ENCODE peak calls at places on chromosomes 13 and 19, in ten cellular contexts. F, A, W, P, G, Y, R, C, J and V are unnamed samples.

GRCh38 chr13:100347941-100348340 is 240.6 kb downstream of the GGACT start:
- DNase-seq in F (no peak), A (no peak), W (no peak), P (no peak), G (no peak), Y (no peak), R (no peak), C (no peak), J (no peak), V (no peak)

GRCh38 chr13:38566023-38566422 is 120.9 kb upstream of the FREM2 start:
- DNase-seq in F (no peak), A (no peak), W (no peak), P (no peak), G (no peak), Y (no peak), R (no peak), C (no peak), J (no peak), V (no peak)

GRCh38 chr19:56720281-56720680 is 48.7 kb upstream of the ZNF835 start:
- DNase-seq in F (no peak), A (peak; percentile 64), W (no peak), P (no peak), G (no peak), Y (no peak), R (no peak), C (no peak), J (no peak), V (no peak)

GRCh38 chr13:73945871-73946270 is 188.3 kb downstream of the KLF12 start:
- DNase-seq in F (peak; percentile 23), A (no peak), W (no peak), P (peak; percentile 4), G (peak; percentile 62), Y (no peak), R (no peak), C (no peak), J (no peak), V (no peak)

GRCh38 chr13:39602614-39603366 is at the start of gene LHFPL6:
- DNase-seq in F (peak; percentile 88), A (peak; percentile 58), W (peak; percentile 77), P (peak; percentile 86), G (peak; percentile 57), Y (no peak), R (peak; percentile 35), C (peak; percentile 87), J (peak; percentile 27), V (peak; percentile 64)

GRCh38 chr13:51556740-51557139 is 27.5 kb upstream of the WDFY2 start:
- DNase-seq in F (no peak), A (no peak), W (no peak), P (peak; percentile 49), G (no peak), Y (no peak), R (no peak), C (no peak), J (no peak), V (no peak)

GRCh38 chr19:57512845-57513244 is 13.1 kb downstream of the ZNF773 start:
- DNase-seq in F (peak; percentile 16), A (no peak), W (no peak), P (no peak), G (no peak), Y (no peak), R (no peak), C (no peak), J (no peak), V (no peak)

GRCh38 chr13:108855737-108856387 is 226.5 kb downstream of the MYO16 start:
- DNase-seq in F (peak; percentile 52), A (no peak), W (no peak), P (no peak), G (no peak), Y (no peak), R (no peak), C (no peak), J (peak; percentile 76), V (no peak)

GRCh38 chr13:113905942-113906341 is 42.1 kb upstream of the GAS6 start:
- DNase-seq in F (no peak), A (no peak), W (no peak), P (no peak), G (no peak), Y (no peak), R (no peak), C (no peak), J (no peak), V (no peak)

GRCh38 chr19:47231215-47232054 is 436 bp upstream of the BBC3 start:
- DNase-seq in F (peak; percentile 85), A (no peak), W (peak; percentile 83), P (peak; percentile 88), G (peak; percentile 88), Y (peak; percentile 46), R (peak; percentile 82), C (peak; percentile 95), J (peak; percentile 86), V (peak; percentile 52)

GRCh38 chr19:13006431-13007281 is 11.4 kb downstream of the NFIX start:
- DNase-seq in F (no peak), A (no peak), W (no peak), P (no peak), G (peak; percentile 90), Y (no peak), R (no peak), C (no peak), J (no peak), V (no peak)

GRCh38 chr19:47901370-47901769 is 15.3 kb upstream of the SULT2A1 start:
- DNase-seq in F (no peak), A (no peak), W (no peak), P (no peak), G (no peak), Y (no peak), R (no peak), C (no peak), J (no peak), V (no peak)

DNA sequence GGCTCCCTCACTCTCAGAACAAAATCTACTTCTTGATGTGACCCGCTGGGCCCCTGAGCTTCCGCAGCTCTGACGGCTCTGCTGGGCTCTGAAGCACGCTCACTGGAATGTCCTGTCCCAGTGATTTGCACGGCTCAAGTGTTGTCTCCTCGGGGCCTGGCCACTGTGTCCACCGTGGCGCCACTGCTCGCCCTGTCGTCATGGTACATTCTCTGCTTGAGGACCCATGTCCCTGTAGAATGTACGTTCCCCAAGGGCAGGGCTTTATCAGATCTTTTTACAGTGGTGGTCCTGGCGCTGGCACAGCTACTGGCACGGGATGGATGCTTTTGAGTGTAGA is 12.1 kb downstream of the KLHL26 start:
- DNase-seq in F (no peak), A (no peak), W (peak; percentile 48), P (no peak), G (peak; percentile 74), Y (no peak), R (no peak), C (no peak), J (no peak), V (no peak)
- H3K4me3 ChIP-seq in F (no peak overlapping the region), A (no peak overlapping the region), W (no peak overlapping the region), P (no peak overlapping the region), G (peak overlapping the region; percentile 47), Y (no peak overlapping the region), R (no peak overlapping the region), C (no peak overlapping the region), J (no peak overlapping the region), V (peak overlapping the region; percentile 62)

GRCh38 chr13:92989301-92989700 is 237.3 kb upstream of the GPC6 start:
- DNase-seq in F (no peak), A (no peak), W (no peak), P (no peak), G (no peak), Y (no peak), R (no peak), C (no peak), J (no peak), V (no peak)

GRCh38 chr13:92984151-92984550 is 242.5 kb upstream of the GPC6 start:
- DNase-seq in F (no peak), A (no peak), W (no peak), P (no peak), G (no peak), Y (no peak), R (no peak), C (no peak), J (no peak), V (no peak)
- H3K27me3 ChIP-seq in F (no peaks in the 10 kb centered on the region), A (no peaks in the 10 kb centered on the region), W (no peaks in the 10 kb centered on the region), P (no peaks in the 10 kb centered on the region), G (no peaks in the 10 kb centered on the region), Y (no peaks in the 10 kb centered on the region), R (no peaks in the 10 kb centered on the region), C (no peaks in the 10 kb centered on the region), J (no peaks in the 10 kb centered on the region), V (no peaks in the 10 kb centered on the region)

DNA sequence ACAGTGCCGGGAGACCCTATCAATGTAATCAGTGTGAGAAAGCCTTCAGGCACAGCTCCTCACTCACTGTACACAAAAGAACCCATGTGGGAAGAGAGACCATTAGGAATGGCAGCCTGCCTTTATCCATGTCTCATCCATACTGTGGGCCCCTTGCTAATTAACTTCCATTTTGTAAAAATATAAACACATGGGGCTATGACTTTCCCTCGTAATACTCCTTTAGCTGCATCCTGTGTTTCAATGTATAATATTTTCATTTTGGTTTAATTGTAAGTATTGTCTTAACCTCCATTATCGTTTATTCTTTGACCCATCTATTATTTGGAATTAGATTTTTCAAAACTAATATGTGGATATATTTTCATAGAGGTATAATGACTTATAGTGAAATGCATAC is 29.3 kb downstream of the ZNF333 start:
- DNase-seq in F (no peak), A (no peak), W (no peak), P (no peak), G (no peak), Y (no peak), R (no peak), C (no peak), J (no peak), V (no peak)
- H3K36me3 ChIP-seq in F (peaks cover 46% of the 10 kb centered on the region), A (peaks cover 40% of the 10 kb centered on the region), W (peaks cover 40% of the 10 kb centered on the region), P (peaks cover 38% of the 10 kb centered on the region), G (peaks cover 32% of the 10 kb centered on the region), Y (peaks cover 24% of the 10 kb centered on the region), R (peaks cover 84% of the 10 kb centered on the region), C (peaks cover 21% of the 10 kb centered on the region), J (peaks cover 3% of the 10 kb centered on the region), V (peaks cover 86% of the 10 kb centered on the region)

GRCh38 chr13:28533441-28534166 is 38.7 kb upstream of the FLT1 start:
- DNase-seq in F (no peak), A (no peak), W (no peak), P (no peak), G (no peak), Y (no peak), R (no peak), C (no peak), J (no peak), V (no peak)

GRCh38 chr13:28532226-28533048 is 37.5 kb upstream of the FLT1 start:
- DNase-seq in F (peak; percentile 72), A (no peak), W (no peak), P (peak; percentile 57), G (no peak), Y (no peak), R (no peak), C (peak; percentile 35), J (no peak), V (no peak)

GRCh38 chr13:28534210-28534609 is 39.3 kb upstream of the FLT1 start:
- DNase-seq in F (no peak), A (no peak), W (no peak), P (no peak), G (no peak), Y (no peak), R (no peak), C (no peak), J (no peak), V (no peak)

GRCh38 chr13:28531956-28532225 is 37.0 kb upstream of the FLT1 start:
- DNase-seq in F (no peak), A (no peak), W (no peak), P (no peak), G (no peak), Y (no peak), R (no peak), C (no peak), J (no peak), V (no peak)

DNA sequence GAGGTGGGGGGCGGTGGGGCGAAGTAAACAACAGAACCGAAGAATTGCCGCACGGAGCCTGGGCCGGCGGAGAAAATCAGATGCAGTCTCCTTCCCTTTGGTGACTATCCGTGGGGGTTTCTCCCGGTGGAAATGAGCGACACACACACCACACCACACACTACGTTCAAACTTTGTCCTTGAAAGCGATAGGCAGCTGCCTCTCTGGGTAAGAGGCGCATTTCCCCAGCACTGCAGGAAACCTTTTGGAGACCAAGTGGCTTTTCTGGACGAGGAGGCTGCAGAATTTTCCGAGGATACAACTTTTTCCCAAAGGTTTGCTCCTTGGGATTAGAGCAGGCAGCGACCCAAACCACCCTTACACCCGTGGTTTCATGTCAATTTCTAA is 38.1 kb upstream of the FLT1 start:
- DNase-seq in F (peak; percentile 34), A (no peak), W (no peak), P (no peak), G (no peak), Y (no peak), R (no peak), C (no peak), J (no peak), V (no peak)
- H3K4me3 ChIP-seq in F (peak overlapping the region; percentile 78), A (peak overlapping the region; percentile 62), W (peak overlapping the region; percentile 51), P (peak overlapping the region; percentile 58), G (peak overlapping the region; percentile 43), Y (no peak overlapping the region), R (peak overlapping the region; percentile 59), C (peak overlapping the region; percentile 57), J (no peak overlapping the region), V (peak overlapping the region; percentile 69)